ENCODE peak calls at places on chromosomes 2 and 18, in five cellular contexts. C, I, T, U and E are unnamed samples.

GRCh38 chr2:1855150-1855549 is 110.8 kb upstream of the PXDN start:
- DNase-seq in U (no peak), C (no peak), T (no peak), I (no peak), E (no peak)

GRCh38 chr2:148554459-148555247 is 89.9 kb upstream of the EPC2 start:
- DNase-seq in U (peak; percentile 29), C (no peak), T (no peak), I (peak; percentile 10), E (no peak)

GRCh38 chr18:8865934-8866333 is 160.6 kb downstream of the MTCL1 start:
- DNase-seq in C (no peak), I (no peak), U (no peak), T (no peak), E (no peak)

GRCh38 chr2:152251811-152252210 is 76.2 kb upstream of the STAM2 start:
- DNase-seq in C (no peak), U (no peak), I (peak; percentile 3), T (no peak), E (no peak)

GRCh38 chr2:112640800-112641675 is 4.7 kb upstream of the SLC20A1 start:
- DNase-seq in T (no peak), I (peak; percentile 79), C (peak; percentile 89), U (peak; percentile 97), E (peak; percentile 80)

GRCh38 chr18:49015886-49016647 is 65.3 kb upstream of the SMAD7 start:
- DNase-seq in U (no peak), I (no peak), C (no peak), T (no peak), E (no peak)

GRCh38 chr2:133885847-133886246 is 317.6 kb upstream of the NCKAP5 start:
- DNase-seq in C (no peak), T (no peak), U (no peak), I (no peak), E (no peak)

GRCh38 chr2:3345621-3346020 is 32.0 kb downstream of the EIPR1 start:
- DNase-seq in T (no peak), U (no peak), I (no peak), C (no peak), E (no peak)

GRCh38 chr18:5309888-5310470 is 14.5 kb upstream of the ZBTB14 start:
- DNase-seq in C (no peak), U (no peak), T (peak; percentile 64), I (no peak), E (no peak)

GRCh38 chr2:165660361-165660760 is 133.7 kb downstream of the GALNT3 start:
- DNase-seq in U (no peak), C (no peak), I (no peak), T (no peak), E (no peak)

GRCh38 chr2:28436525-28437051 is 43.9 kb downstream of the FOSL2 start:
- DNase-seq in C (no peak), U (no peak), I (no peak), T (no peak), E (no peak)

GRCh38 chr2:62774555-62775366 is 69.2 kb downstream of the EHBP1 start:
- DNase-seq in U (peak; percentile 30), T (no peak), I (peak; percentile 35), C (no peak), E (no peak)

GRCh38 chr2:29293830-29294438 is 178.7 kb downstream of the CLIP4 start:
- DNase-seq in U (peak; percentile 4), T (peak; percentile 57), C (no peak), I (peak; percentile 39), E (no peak)

GRCh38 chr2:118845843-118846666 is 1.4 kb downstream of the EN1 start:
- DNase-seq in C (no peak), U (no peak), T (no peak), I (no peak), E (no peak)

GRCh38 chr2:57076856-57077255 is 893.1 kb downstream of the CCDC85A start:
- DNase-seq in U (no peak), C (no peak), I (no peak), T (no peak), E (no peak)

GRCh38 chr18:12278765-12279682 is 24.9 kb downstream of the CIDEA start:
- DNase-seq in I (peak; percentile 94), T (no peak), C (peak; percentile 90), U (peak; percentile 98), E (peak; percentile 97)

GRCh38 chr2:158841839-158842238 is 46.7 kb downstream of the DAPL1 start:
- DNase-seq in I (peak; percentile 82), T (no peak), C (peak; percentile 52), U (no peak), E (no peak)

GRCh38 chr2:45845566-45845965 is 194.1 kb downstream of the PRKCE start:
- DNase-seq in C (no peak), I (peak; percentile 32), T (no peak), U (no peak), E (no peak)

GRCh38 chr2:241602720-241603119 is 34.2 kb downstream of the THAP4 start:
- DNase-seq in U (no peak), I (no peak), C (no peak), T (no peak), E (no peak)

GRCh38 chr2:47521666-47522285 is 118.8 kb downstream of the MSH2 start:
- DNase-seq in C (no peak), I (no peak), U (no peak), T (no peak), E (no peak)

GRCh38 chr2:69387770-69388481 is 899 bp upstream of the GFPT1 start:
- DNase-seq in T (no peak), U (no peak), C (no peak), I (no peak), E (no peak)

GRCh38 chr2:12861344-12861942 is 144.7 kb downstream of the TRIB2 start:
- DNase-seq in I (peak; percentile 62), C (peak; percentile 51), U (peak; percentile 78), T (no peak), E (no peak)

GRCh38 chr2:223058952-223059716 is 7.1 kb downstream of the KCNE4 start:
- DNase-seq in T (no peak), I (no peak), U (no peak), C (no peak), E (no peak)

GRCh38 chr2:150410809-150411208 is 76.7 kb downstream of the RND3 start:
- DNase-seq in U (peak; percentile 28), C (peak; percentile 71), T (no peak), I (peak; percentile 43), E (peak; percentile 15)

GRCh38 chr2:168035458-168035857 is 211.9 kb downstream of the STK39 start:
- DNase-seq in T (no peak), U (no peak), I (no peak), C (no peak), E (no peak)

GRCh38 chr2:172489682-172490081 is 62.3 kb downstream of the ITGA6 start:
- DNase-seq in C (no peak), I (peak; percentile 3), U (no peak), T (no peak), E (no peak)

GRCh38 chr2:159285929-159286708 is at the start of gene WDSUB1:
- DNase-seq in C (no peak), T (peak; percentile 31), U (peak; percentile 59), I (peak; percentile 37), E (no peak)

GRCh38 chr2:82795446-82795845 is 1663.6 kb downstream of the SUCLG1 start:
- DNase-seq in I (peak; percentile 19), C (peak; percentile 21), U (peak; percentile 52), T (no peak), E (no peak)

GRCh38 chr2:239882335-239882734 is 142.8 kb downstream of the NDUFA10 start:
- DNase-seq in C (no peak), U (no peak), I (peak; percentile 41), T (peak; percentile 77), E (no peak)